ENCODE peak calls at places on chromosome 19, in six cellular contexts. One of them, this sample, is unnamed.
A peak's percentile ranks its signal among the peaks of the same experiment; 100 is the strongest.

GRCh38 chr19:46606019-46606418 is 4.9 kb downstream of the CALM3 start:
- DNase-seq in PC-3: no peak
- DNase-seq in stomach: no peak
- DNase-seq in tibial nerve: peak; percentile 8
- DNase-seq in CD8-positive, alpha-beta memory T cell: no peak
- DNase-seq in astrocyte: no peak
- DNase-seq in this sample: no peak

GRCh38 chr19:56348289-56348877 is 33.7 kb upstream of the ZSCAN5A start:
- DNase-seq in PC-3: peak; percentile 17
- DNase-seq in stomach: no peak
- DNase-seq in tibial nerve: no peak
- DNase-seq in CD8-positive, alpha-beta memory T cell: no peak
- DNase-seq in astrocyte: no peak
- DNase-seq in this sample: no peak

GRCh38 chr19:40397568-40397906 is 7.6 kb upstream of the HIPK4 start:
- DNase-seq in PC-3: no peak
- DNase-seq in stomach: no peak
- DNase-seq in tibial nerve: no peak
- DNase-seq in CD8-positive, alpha-beta memory T cell: no peak
- DNase-seq in astrocyte: no peak
- DNase-seq in this sample: no peak

GRCh38 chr19:35355851-35356460 is 2.3 kb upstream of the FFAR3 start:
- DNase-seq in PC-3: no peak
- DNase-seq in stomach: no peak
- DNase-seq in tibial nerve: no peak
- DNase-seq in CD8-positive, alpha-beta memory T cell: no peak
- DNase-seq in astrocyte: no peak
- DNase-seq in this sample: no peak

GRCh38 chr19:19094513-19094912 is 30.7 kb downstream of the SLC25A42 start:
- DNase-seq in PC-3: no peak
- DNase-seq in stomach: no peak
- DNase-seq in tibial nerve: no peak
- DNase-seq in CD8-positive, alpha-beta memory T cell: no peak
- DNase-seq in astrocyte: no peak
- DNase-seq in this sample: no peak

GRCh38 chr19:19342086-19343015 is 21.7 kb downstream of the MAU2 start:
- DNase-seq in PC-3: peak; percentile 64
- DNase-seq in stomach: peak; percentile 76
- DNase-seq in tibial nerve: no peak
- DNase-seq in CD8-positive, alpha-beta memory T cell: no peak
- DNase-seq in astrocyte: no peak
- DNase-seq in this sample: peak; percentile 76

GRCh38 chr19:46813570-46814358 is 25.4 kb upstream of the SLC1A5 start:
- DNase-seq in PC-3: peak; percentile 43
- DNase-seq in stomach: peak; percentile 92
- DNase-seq in tibial nerve: peak; percentile 83
- DNase-seq in CD8-positive, alpha-beta memory T cell: no peak
- DNase-seq in astrocyte: peak; percentile 16
- DNase-seq in this sample: no peak

GRCh38 chr19:18279516-18280246 is 1.7 kb downstream of the JUND start:
- DNase-seq in PC-3: peak; percentile 95
- DNase-seq in stomach: peak; percentile 92
- DNase-seq in tibial nerve: peak; percentile 87
- DNase-seq in CD8-positive, alpha-beta memory T cell: peak; percentile 95
- DNase-seq in astrocyte: peak; percentile 81
- DNase-seq in this sample: no peak

GRCh38 chr19:48760514-48761221 is 5.3 kb downstream of the FGF21 start:
- DNase-seq in PC-3: peak; percentile 61
- DNase-seq in stomach: no peak
- DNase-seq in tibial nerve: no peak
- DNase-seq in CD8-positive, alpha-beta memory T cell: no peak
- DNase-seq in astrocyte: no peak
- DNase-seq in this sample: no peak

GRCh38 chr19:48696353-48697010 is 711 bp downstream of the FUT2 start:
- DNase-seq in PC-3: no peak
- DNase-seq in stomach: peak; percentile 47
- DNase-seq in tibial nerve: no peak
- DNase-seq in CD8-positive, alpha-beta memory T cell: no peak
- DNase-seq in astrocyte: no peak
- DNase-seq in this sample: no peak

GRCh38 chr19:23917856-23918255 is 3.2 kb downstream of the ZNF726 start:
- DNase-seq in PC-3: no peak
- DNase-seq in stomach: no peak
- DNase-seq in tibial nerve: no peak
- DNase-seq in CD8-positive, alpha-beta memory T cell: no peak
- DNase-seq in astrocyte: no peak
- DNase-seq in this sample: peak; percentile 29

GRCh38 chr19:18058208-18059009 is 28.3 kb downstream of the IL12RB1 start:
- DNase-seq in PC-3: peak; percentile 80
- DNase-seq in stomach: peak; percentile 81
- DNase-seq in tibial nerve: peak; percentile 50
- DNase-seq in CD8-positive, alpha-beta memory T cell: peak; percentile 83
- DNase-seq in astrocyte: peak; percentile 31
- DNase-seq in this sample: peak; percentile 66

GRCh38 chr19:52527954-52528326 is 472 bp downstream of the ZNF808 start:
- DNase-seq in PC-3: no peak
- DNase-seq in stomach: no peak
- DNase-seq in tibial nerve: no peak
- DNase-seq in CD8-positive, alpha-beta memory T cell: no peak
- DNase-seq in astrocyte: no peak
- DNase-seq in this sample: no peak

GRCh38 chr19:50044922-50045321 is 19.1 kb downstream of the ZNF473 start:
- DNase-seq in PC-3: no peak
- DNase-seq in stomach: no peak
- DNase-seq in tibial nerve: no peak
- DNase-seq in CD8-positive, alpha-beta memory T cell: no peak
- DNase-seq in astrocyte: no peak
- DNase-seq in this sample: no peak

DNA sequence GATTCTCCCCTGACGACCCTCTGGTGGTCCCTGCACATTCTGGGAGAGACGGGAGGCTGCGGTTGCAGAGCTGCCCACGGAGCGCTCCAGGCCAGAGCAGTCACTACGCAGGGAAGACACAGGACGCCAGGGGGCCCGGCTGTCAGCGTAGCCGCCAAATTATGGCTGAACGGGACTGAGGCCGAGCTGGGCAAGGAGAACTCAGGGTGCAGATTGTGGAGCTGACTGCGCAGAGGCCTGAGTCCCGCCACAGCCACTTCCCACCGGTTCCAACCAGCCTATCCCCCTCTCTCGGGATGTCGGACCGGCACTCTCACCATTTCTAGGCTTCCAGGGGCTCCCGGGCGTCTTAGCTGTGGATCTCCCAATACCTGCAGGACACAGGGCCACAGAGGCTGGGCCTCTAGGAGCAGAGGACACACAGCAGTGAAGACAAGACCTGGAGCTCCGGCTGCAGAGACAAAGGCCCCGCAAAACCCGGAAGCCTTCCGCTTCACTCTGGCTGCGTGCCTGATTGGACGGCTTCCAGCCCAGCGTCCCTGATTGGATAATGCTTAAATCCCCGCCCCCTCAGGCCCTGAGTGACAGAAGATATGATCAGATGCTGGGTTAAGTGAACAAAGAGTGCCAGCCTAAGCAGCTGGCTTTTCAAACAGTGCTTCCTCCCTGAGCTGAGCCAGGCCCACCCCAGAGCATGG is at the start of gene ZNF737:
- DNase-seq in PC-3: peak; percentile 46
- DNase-seq in stomach: peak; percentile 98
- DNase-seq in tibial nerve: peak; percentile 95
- DNase-seq in CD8-positive, alpha-beta memory T cell: peak; percentile 89
- DNase-seq in astrocyte: peak; percentile 90
- DNase-seq in this sample: peak; percentile 86
- H3K27me3 ChIP-seq in PC-3: no peaks in the 10 kb centered on the region
- H3K27me3 ChIP-seq in stomach: no peaks in the 10 kb centered on the region
- H3K27me3 ChIP-seq in tibial nerve: no peaks in the 10 kb centered on the region
- H3K27me3 ChIP-seq in CD8-positive, alpha-beta memory T cell: no peaks in the 10 kb centered on the region
- H3K27me3 ChIP-seq in astrocyte: no peaks in the 10 kb centered on the region
- H3K27me3 ChIP-seq in this sample: no peaks in the 10 kb centered on the region

GRCh38 chr19:2053601-2054389 is 2.8 kb upstream of the MKNK2 start:
- DNase-seq in PC-3: no peak
- DNase-seq in stomach: peak; percentile 88
- DNase-seq in tibial nerve: no peak
- DNase-seq in CD8-positive, alpha-beta memory T cell: no peak
- DNase-seq in astrocyte: no peak
- DNase-seq in this sample: no peak
- H3K27ac ChIP-seq in PC-3: no peak overlapping the region
- H3K27ac ChIP-seq in stomach: peak overlapping the region; percentile 63
- H3K27ac ChIP-seq in tibial nerve: peak overlapping the region; percentile 88
- H3K27ac ChIP-seq in CD8-positive, alpha-beta memory T cell: no peak overlapping the region
- H3K27ac ChIP-seq in astrocyte: no peak overlapping the region
- H3K27ac ChIP-seq in this sample: no peak overlapping the region

DNA sequence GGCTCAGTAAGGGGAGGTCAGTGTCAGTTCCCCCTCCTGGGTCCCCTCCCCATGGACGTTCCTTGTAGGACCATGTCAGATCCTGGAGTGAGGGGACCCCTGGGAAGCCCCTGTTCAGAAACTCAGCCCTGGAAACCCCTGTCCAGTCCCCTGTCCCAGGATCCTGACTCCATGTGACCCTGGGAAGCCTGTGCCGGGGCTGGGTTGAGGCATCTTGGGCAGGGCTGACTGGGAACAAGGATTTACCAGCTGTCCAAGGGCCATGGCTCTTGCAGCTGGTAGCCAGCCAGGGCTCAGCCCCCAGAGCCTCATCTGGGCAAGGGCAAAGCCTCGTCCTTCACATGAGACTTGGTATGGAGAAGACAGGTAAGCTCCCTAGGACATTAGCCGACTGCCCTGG is 25.1 kb downstream of the CEACAM4 start:
- DNase-seq in PC-3: no peak
- DNase-seq in stomach: peak; percentile 9
- DNase-seq in tibial nerve: no peak
- DNase-seq in CD8-positive, alpha-beta memory T cell: no peak
- DNase-seq in astrocyte: no peak
- DNase-seq in this sample: no peak
- H3K4me3 ChIP-seq in PC-3: no peak overlapping the region
- H3K4me3 ChIP-seq in stomach: no peak overlapping the region
- H3K4me3 ChIP-seq in tibial nerve: no peak overlapping the region
- H3K4me3 ChIP-seq in CD8-positive, alpha-beta memory T cell: no peak overlapping the region
- H3K4me3 ChIP-seq in astrocyte: no peak overlapping the region
- H3K4me3 ChIP-seq in this sample: no peak overlapping the region

GRCh38 chr19:32232449-32232848 is 113.0 kb upstream of the ZNF507 start:
- DNase-seq in PC-3: no peak
- DNase-seq in stomach: no peak
- DNase-seq in tibial nerve: no peak
- DNase-seq in CD8-positive, alpha-beta memory T cell: no peak
- DNase-seq in astrocyte: no peak
- DNase-seq in this sample: no peak

GRCh38 chr19:32231020-32231419 is 114.4 kb upstream of the ZNF507 start:
- DNase-seq in PC-3: no peak
- DNase-seq in stomach: no peak
- DNase-seq in tibial nerve: no peak
- DNase-seq in CD8-positive, alpha-beta memory T cell: no peak
- DNase-seq in astrocyte: no peak
- DNase-seq in this sample: no peak

GRCh38 chr19:32233091-32233490 is 112.3 kb upstream of the ZNF507 start:
- DNase-seq in PC-3: no peak
- DNase-seq in stomach: no peak
- DNase-seq in tibial nerve: no peak
- DNase-seq in CD8-positive, alpha-beta memory T cell: no peak
- DNase-seq in astrocyte: no peak
- DNase-seq in this sample: no peak

GRCh38 chr19:32230441-32230840 is 115.0 kb upstream of the ZNF507 start:
- DNase-seq in PC-3: no peak
- DNase-seq in stomach: no peak
- DNase-seq in tibial nerve: no peak
- DNase-seq in CD8-positive, alpha-beta memory T cell: no peak
- DNase-seq in astrocyte: no peak
- DNase-seq in this sample: no peak

DNA sequence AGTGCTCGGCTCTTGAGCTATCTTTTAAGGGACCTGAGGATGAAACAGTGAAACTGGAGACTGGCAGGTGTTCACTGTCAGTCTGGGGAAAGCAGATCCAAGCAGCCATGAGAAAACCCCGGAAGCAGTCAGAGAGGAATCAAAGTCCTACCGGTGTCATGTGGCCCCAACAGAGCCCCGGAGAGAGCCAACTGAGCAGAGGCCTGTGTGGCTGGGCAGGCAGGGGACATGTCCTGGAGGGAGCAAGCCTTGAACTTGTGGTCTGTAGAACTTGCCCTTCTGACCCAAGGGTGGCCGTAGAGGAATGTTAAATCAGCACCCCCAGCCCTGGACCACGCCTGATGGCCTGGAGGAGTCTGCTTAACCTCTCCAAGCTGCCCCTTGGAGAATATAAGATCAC is 113.7 kb upstream of the ZNF507 start:
- DNase-seq in PC-3: no peak
- DNase-seq in stomach: no peak
- DNase-seq in tibial nerve: no peak
- DNase-seq in CD8-positive, alpha-beta memory T cell: no peak
- DNase-seq in astrocyte: no peak
- DNase-seq in this sample: no peak
- H3K27me3 ChIP-seq in PC-3: peaks cover 12% of the 10 kb centered on the region
- H3K27me3 ChIP-seq in stomach: peaks cover 40% of the 10 kb centered on the region
- H3K27me3 ChIP-seq in tibial nerve: no peaks in the 10 kb centered on the region
- H3K27me3 ChIP-seq in CD8-positive, alpha-beta memory T cell: no peaks in the 10 kb centered on the region
- H3K27me3 ChIP-seq in astrocyte: no peaks in the 10 kb centered on the region
- H3K27me3 ChIP-seq in this sample: no peaks in the 10 kb centered on the region

GRCh38 chr19:7337380-7338194 is 11.2 kb upstream of the ARHGEF18 start:
- DNase-seq in PC-3: no peak
- DNase-seq in stomach: no peak
- DNase-seq in tibial nerve: no peak
- DNase-seq in CD8-positive, alpha-beta memory T cell: no peak
- DNase-seq in astrocyte: no peak
- DNase-seq in this sample: no peak
- H3K27ac ChIP-seq in PC-3: no peak overlapping the region
- H3K27ac ChIP-seq in stomach: no peak overlapping the region
- H3K27ac ChIP-seq in tibial nerve: no peak overlapping the region
- H3K27ac ChIP-seq in CD8-positive, alpha-beta memory T cell: no peak overlapping the region
- H3K27ac ChIP-seq in astrocyte: no peak overlapping the region
- H3K27ac ChIP-seq in this sample: no peak overlapping the region

GRCh38 chr19:4374451-4375163 is 25.7 kb downstream of the SH3GL1 start:
- DNase-seq in PC-3: peak; percentile 90
- DNase-seq in stomach: peak; percentile 73
- DNase-seq in tibial nerve: peak; percentile 62
- DNase-seq in CD8-positive, alpha-beta memory T cell: no peak
- DNase-seq in astrocyte: peak; percentile 77
- DNase-seq in this sample: no peak
- H3K4me3 ChIP-seq in PC-3: peak overlapping the region; percentile 44
- H3K4me3 ChIP-seq in stomach: peak overlapping the region; percentile 1
- H3K4me3 ChIP-seq in tibial nerve: no peak overlapping the region
- H3K4me3 ChIP-seq in CD8-positive, alpha-beta memory T cell: no peak overlapping the region
- H3K4me3 ChIP-seq in astrocyte: no peak overlapping the region
- H3K4me3 ChIP-seq in this sample: no peak overlapping the region

DNA sequence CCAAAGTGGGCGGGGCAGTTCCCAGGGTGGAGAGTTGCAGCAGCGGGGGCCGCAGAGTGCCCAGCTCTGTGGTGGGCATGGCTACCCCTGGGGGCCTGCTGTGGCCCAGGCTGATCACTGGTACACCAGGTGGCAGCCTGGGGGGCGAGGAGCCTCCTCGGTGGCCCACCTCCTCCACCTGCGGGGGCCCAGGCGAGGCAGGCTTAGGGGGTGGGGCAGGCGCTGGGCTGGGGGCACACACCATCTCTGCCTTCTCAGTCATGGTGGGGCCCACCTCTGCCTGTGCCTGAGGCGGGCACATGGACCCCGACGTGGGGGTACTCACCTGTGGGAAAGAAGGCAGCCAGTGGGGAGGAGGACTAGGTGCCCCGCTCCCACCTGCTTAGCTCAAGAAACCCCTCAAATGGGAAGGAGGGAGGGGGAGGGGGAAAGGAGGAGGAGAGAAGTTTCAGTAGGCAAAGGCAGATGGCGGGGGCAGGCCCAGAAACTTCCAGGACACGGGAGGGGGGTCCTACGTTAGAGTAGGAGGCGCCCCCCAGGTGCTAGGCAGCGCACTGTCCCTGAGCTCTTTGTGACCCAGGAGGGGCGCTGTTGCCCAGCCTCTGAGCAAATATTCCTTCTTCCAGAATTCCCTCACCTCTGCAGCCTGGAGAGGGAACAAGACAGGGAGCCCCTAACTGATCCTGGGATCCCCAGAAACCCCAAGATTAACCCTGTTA is 1.6 kb downstream of the LYL1 start:
- DNase-seq in PC-3: peak; percentile 47
- DNase-seq in stomach: no peak
- DNase-seq in tibial nerve: no peak
- DNase-seq in CD8-positive, alpha-beta memory T cell: no peak
- DNase-seq in astrocyte: no peak
- DNase-seq in this sample: no peak
- H3K27me3 ChIP-seq in PC-3: no peaks in the 10 kb centered on the region
- H3K27me3 ChIP-seq in stomach: peaks cover 6% of the 10 kb centered on the region
- H3K27me3 ChIP-seq in tibial nerve: no peaks in the 10 kb centered on the region
- H3K27me3 ChIP-seq in CD8-positive, alpha-beta memory T cell: peaks cover 14% of the 10 kb centered on the region
- H3K27me3 ChIP-seq in astrocyte: no peaks in the 10 kb centered on the region
- H3K27me3 ChIP-seq in this sample: peaks cover 24% of the 10 kb centered on the region